ENCODE peak calls at places on chromosomes 1 and 21, in nine cellular contexts. H is nephron progenitor cell; P is HS-27A; L is M059J; B is uterus; Y is ovary; K is spleen; X is naive thymus-derived CD8-positive, alpha-beta T cell; R is MM.1S. E is an unnamed sample.

GRCh38 chr1:193431265-193431977 is 245.0 kb upstream of the B3GALT2 start:
- DNase-seq in K (no peak), H (no peak), B (no peak), Y (no peak), L (no peak), X (no peak), R (no peak), P (no peak), E (peak; percentile 69)

GRCh38 chr1:210916548-210916947 is 217.4 kb downstream of the KCNH1 start:
- DNase-seq in B (no peak), P (no peak), X (no peak), Y (no peak), R (no peak), K (no peak), L (no peak), H (no peak), E (no peak)

GRCh38 chr1:26695417-26696190 is at the start of gene ARID1A:
- DNase-seq in B (peak; percentile 98), L (peak; percentile 96), Y (peak; percentile 94), R (peak; percentile 93), H (peak; percentile 95), X (peak; percentile 98), K (peak; percentile 99), P (peak; percentile 95), E (peak; percentile 84)

GRCh38 chr1:190170321-190170720 is 307.3 kb downstream of the BRINP3 start:
- DNase-seq in B (no peak), X (no peak), K (no peak), L (no peak), Y (no peak), R (no peak), H (no peak), P (no peak), E (peak; percentile 54)

GRCh38 chr1:85606414-85606800 is 25.8 kb downstream of the CCN1 start:
- DNase-seq in Y (no peak), X (no peak), K (no peak), L (peak; percentile 40), B (no peak), H (no peak), P (peak; percentile 40), R (no peak), E (peak; percentile 31)

GRCh38 chr1:52306227-52307006 is 59.6 kb downstream of the CC2D1B start:
- DNase-seq in B (no peak), P (no peak), H (no peak), X (no peak), Y (no peak), L (no peak), K (no peak), R (no peak), E (no peak)

GRCh38 chr1:220927442-220927841 is 48.2 kb downstream of the HLX start:
- DNase-seq in H (no peak), L (no peak), Y (no peak), B (no peak), K (no peak), R (no peak), X (no peak), P (no peak), E (no peak)

GRCh38 chr1:199123615-199124014 is 484.8 kb downstream of the PTPRC start:
- DNase-seq in L (peak; percentile 97), Y (no peak), X (peak; percentile 10), P (no peak), H (no peak), K (no peak), B (no peak), R (no peak), E (no peak)

GRCh38 chr1:186236921-186237320 is 138.1 kb downstream of the TPR start:
- DNase-seq in K (no peak), L (peak; percentile 95), P (peak; percentile 77), B (no peak), Y (no peak), H (no peak), X (no peak), R (no peak), E (peak; percentile 97)

GRCh38 chr1:207798847-207799246 is 47.0 kb downstream of the CD46 start:
- DNase-seq in L (no peak), K (no peak), B (no peak), H (no peak), Y (no peak), X (peak; percentile 17), P (no peak), R (no peak), E (no peak)

GRCh38 chr1:71157151-71157550 is 76.3 kb upstream of the ZRANB2 start:
- DNase-seq in Y (no peak), B (no peak), X (no peak), P (no peak), L (no peak), R (no peak), K (no peak), H (no peak), E (peak; percentile 28)

GRCh38 chr1:171420810-171421209 is 64.5 kb upstream of the PRRC2C start:
- DNase-seq in H (no peak), L (no peak), P (no peak), Y (no peak), R (peak; percentile 34), B (no peak), K (no peak), X (no peak), E (peak; percentile 89)

GRCh38 chr1:2279882-2280281 is 51.8 kb downstream of the SKI start:
- DNase-seq in B (no peak), K (no peak), Y (no peak), L (no peak), R (no peak), X (no peak), P (no peak), H (no peak), E (no peak)

GRCh38 chr1:19006837-19007271 is 50.4 kb upstream of the IFFO2 start:
- DNase-seq in B (no peak), X (no peak), P (no peak), K (no peak), L (no peak), Y (no peak), R (no peak), H (no peak), E (no peak)

GRCh38 chr1:16367258-16367967 is 371 bp downstream of the SZRD1 start:
- DNase-seq in H (peak; percentile 78), B (peak; percentile 85), X (peak; percentile 89), R (peak; percentile 92), P (no peak), L (peak; percentile 86), Y (peak; percentile 79), K (no peak), E (peak; percentile 62)

GRCh38 chr1:202964755-202965440 is 2.2 kb downstream of the CYB5R1 start:
- DNase-seq in Y (no peak), H (no peak), X (no peak), P (no peak), B (no peak), R (no peak), K (no peak), L (peak; percentile 26), E (peak; percentile 94)

GRCh38 chr1:200226268-200226968 is 183.4 kb downstream of the ZNF281 start:
- DNase-seq in L (no peak), R (peak; percentile 54), B (no peak), P (no peak), H (no peak), X (peak; percentile 27), K (no peak), Y (no peak), E (no peak)

GRCh38 chr1:54965624-54966340 is 14.6 kb upstream of the TMEM61 start:
- DNase-seq in B (no peak), X (no peak), P (no peak), K (peak; percentile 82), H (no peak), Y (no peak), R (peak; percentile 34), L (peak; percentile 63), E (peak; percentile 88)

GRCh38 chr1:156194300-156194652 is 372 bp downstream of the SLC25A44 start:
- DNase-seq in L (peak; percentile 9), H (no peak), Y (no peak), X (no peak), P (no peak), R (no peak), K (no peak), B (no peak), E (no peak)

GRCh38 chr1:229070168-229070567 is 200.7 kb upstream of the RAB4A start:
- DNase-seq in K (peak; percentile 86), P (no peak), R (no peak), B (peak; percentile 47), H (no peak), X (no peak), L (peak; percentile 89), Y (no peak), E (peak; percentile 85)

GRCh38 chr1:230255116-230255515 is 171.0 kb downstream of the PGBD5 start:
- DNase-seq in H (no peak), L (no peak), B (no peak), P (no peak), X (no peak), R (no peak), K (no peak), Y (no peak), E (no peak)

GRCh38 chr1:60835649-60836048 is 246.7 kb upstream of the NFIA start:
- DNase-seq in L (no peak), X (no peak), H (no peak), Y (no peak), B (no peak), R (no peak), K (no peak), P (no peak), E (peak; percentile 94)

GRCh38 chr1:163351912-163352311 is 30.2 kb downstream of the NUF2 start:
- DNase-seq in R (no peak), B (no peak), X (no peak), H (no peak), Y (no peak), P (no peak), L (no peak), K (no peak), E (no peak)

GRCh38 chr21:45455321-45456013 is 50.5 kb downstream of the COL18A1 start:
- DNase-seq in P (no peak), K (peak; percentile 72), B (no peak), X (no peak), Y (no peak), L (peak; percentile 79), H (no peak), R (no peak), E (peak; percentile 30)

GRCh38 chr1:214864896-214865688 is 217.4 kb upstream of the KCNK2 start:
- DNase-seq in P (no peak), L (peak; percentile 54), B (no peak), X (no peak), K (no peak), R (no peak), Y (no peak), H (no peak), E (peak; percentile 85)